ENCODE peak calls at places on chromosomes 1 and 21, in four cellular contexts. P is prostate gland, K is A549, S is OCI-LY7. D is an unnamed sample.

GRCh38 chr1:167518331-167518700 is at the start of gene CD247:
- DNase-seq in P (no peak), K (no peak), S (peak), D (peak)

GRCh38 chr21:31161157-31161556 is 122.9 kb upstream of the KRTAP19-8 start:
- DNase-seq in P (no peak), K (no peak), S (no peak), D (no peak)

GRCh38 chr1:246987083-246987690 is 20.7 kb downstream of the ZNF695 start:
- DNase-seq in P (no peak), K (no peak), S (no peak), D (no peak)

GRCh38 chr1:201450721-201451291 is 18.2 kb downstream of the PHLDA3 start:
- DNase-seq in P (no peak), K (no peak), S (peak), D (no peak)

GRCh38 chr1:206896261-206896660 is 982 bp upstream of the IL24 start:
- DNase-seq in P (no peak), K (no peak), S (no peak), D (no peak)

GRCh38 chr1:40090652-40091355 is 6.2 kb downstream of the PPT1 start:
- DNase-seq in P (no peak), K (no peak), S (no peak), D (no peak)

GRCh38 chr1:193545171-193545570 is 358.8 kb upstream of the B3GALT2 start:
- DNase-seq in P (no peak), K (no peak), S (no peak), D (no peak)

GRCh38 chr21:33951276-33952178 is 35.9 kb upstream of the ATP5PO start:
- DNase-seq in P (no peak), K (no peak), S (peak), D (no peak)

GRCh38 chr1:39116868-39117728 is 87.4 kb upstream of the MACF1 start:
- DNase-seq in P (no peak), K (no peak), S (no peak), D (no peak)

GRCh38 chr1:6330410-6330827 is 63.1 kb downstream of the ACOT7 start:
- DNase-seq in P (no peak), K (no peak), S (no peak), D (no peak)

GRCh38 chr1:115536279-115536816 is 105.4 kb upstream of the VANGL1 start:
- DNase-seq in P (no peak), K (no peak), S (no peak), D (no peak)

GRCh38 chr1:1889847-1890505 is 911 bp downstream of the GNB1 start:
- DNase-seq in P (no peak), K (no peak), S (peak), D (peak)

GRCh38 chr21:15297829-15298228 is 233.0 kb upstream of the NRIP1 start:
- DNase-seq in P (no peak), K (no peak), S (no peak), D (no peak)

GRCh38 chr1:228315945-228316588 is 90.6 kb downstream of the TRIM11 start:
- DNase-seq in P (no peak), K (no peak), S (no peak), D (no peak)

GRCh38 chr1:215568287-215568692 is 1.2 kb downstream of the KCTD3 start:
- DNase-seq in P (peak), K (peak), S (no peak), D (peak)

GRCh38 chr1:54965624-54966340 is 14.6 kb upstream of the TMEM61 start:
- DNase-seq in P (no peak), K (no peak), S (peak), D (peak)

GRCh38 chr1:27074175-27074780 is 61.6 kb upstream of the TENT5B start:
- DNase-seq in P (no peak), K (peak), S (no peak), D (no peak)

GRCh38 chr1:109181085-109181806 is 32.5 kb upstream of the SARS1 start:
- DNase-seq in P (peak), K (peak), S (no peak), D (no peak)

GRCh38 chr1:162716123-162716522 is 74.4 kb upstream of the HSD17B7 start:
- DNase-seq in P (no peak), K (no peak), S (no peak), D (no peak)

GRCh38 chr1:223504741-223505140 is 111.5 kb downstream of the CCDC185 start:
- DNase-seq in P (no peak), K (no peak), S (no peak), D (no peak)

GRCh38 chr1:6447818-6448748 is 17.9 kb downstream of the TNFRSF25 start:
- DNase-seq in P (no peak), K (no peak), S (peak), D (no peak)

GRCh38 chr1:3987669-3988235 is 87.7 kb upstream of the C1orf174 start:
- DNase-seq in P (no peak), K (no peak), S (peak), D (no peak)

GRCh38 chr21:35372201-35372600 is 323.1 kb upstream of the RUNX1 start:
- DNase-seq in P (no peak), K (no peak), S (no peak), D (no peak)

GRCh38 chr1:181119076-181119989 is 30.8 kb downstream of the IER5 start:
- DNase-seq in P (peak), K (peak), S (no peak), D (no peak)

GRCh38 chr21:41831453-41831831 is 47.7 kb downstream of the PRDM15 start:
- DNase-seq in P (no peak), K (no peak), S (no peak), D (no peak)

GRCh38 chr1:210707300-210707699 is 378.6 kb downstream of the HHAT start:
- DNase-seq in P (peak), K (no peak), S (no peak), D (no peak)

GRCh38 chr1:210715072-210715471 is 386.4 kb downstream of the HHAT start:
- DNase-seq in P (no peak), K (no peak), S (no peak), D (no peak)

GRCh38 chr1:210709694-210710093 is 381.0 kb downstream of the HHAT start:
- DNase-seq in P (no peak), K (no peak), S (no peak), D (no peak)

GRCh38 chr1:210706246-210706645 is 377.5 kb downstream of the HHAT start:
- DNase-seq in P (no peak), K (no peak), S (no peak), D (no peak)

DNA sequence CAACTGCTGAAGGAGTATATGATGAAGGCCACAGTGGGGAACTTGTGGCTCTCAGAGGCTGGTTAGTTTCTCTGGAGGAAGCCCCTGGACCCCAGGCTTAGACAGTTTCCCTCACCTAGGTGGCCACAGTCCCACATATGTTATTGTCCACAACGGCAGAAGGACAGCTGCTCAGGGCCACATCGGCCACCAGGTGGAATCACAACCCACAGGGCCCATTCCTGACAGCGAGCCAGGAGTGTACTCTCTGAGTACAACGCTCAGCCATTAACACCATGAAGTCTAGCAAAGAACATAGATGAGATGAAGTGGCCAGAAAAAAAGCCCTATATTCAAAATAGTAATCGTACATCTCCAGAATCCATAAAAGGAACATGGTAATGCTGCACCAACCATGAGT is 383.1 kb downstream of the HHAT start:
- DNase-seq in P (no peak), K (no peak), S (no peak), D (no peak)
- TF ChIP-seq CTCF in P (no peak), K (no peak), S (no peak), D (no peak)

GRCh38 chr21:45509566-45510465 is 32.4 kb downstream of the SLC19A1 start:
- DNase-seq in P (no peak), K (no peak), S (no peak), D (no peak)
- TF ChIP-seq CTCF in P (no peak), K (no peak), S (no peak), D (no peak)

GRCh38 chr1:154911691-154912550 is 24.6 kb downstream of the PMVK start:
- DNase-seq in P (peak), K (no peak), S (no peak), D (no peak)

GRCh38 chr1:154902920-154903566 is 33.0 kb upstream of the KCNN3 start:
- DNase-seq in P (no peak), K (no peak), S (no peak), D (no peak)

GRCh38 chr1:154910851-154911250 is 25.7 kb downstream of the PMVK start:
- DNase-seq in P (no peak), K (no peak), S (no peak), D (no peak)

GRCh38 chr1:154908937-154909336 is 27.6 kb downstream of the PMVK start:
- DNase-seq in P (no peak), K (no peak), S (no peak), D (no peak)

GRCh38 chr1:154906621-154907081 is 29.9 kb downstream of the PMVK start:
- DNase-seq in P (no peak), K (peak), S (no peak), D (no peak)
- TF ChIP-seq CTCF in P (peak), K (peak), S (peak), D (no peak)

GRCh38 chr1:184110253-184111204 is 59.0 kb downstream of the TSEN15 start:
- DNase-seq in P (no peak), K (no peak), S (no peak), D (no peak)
- TF ChIP-seq CTCF in P (no peak), K (no peak), S (no peak), D (no peak)

GRCh38 chr1:225572422-225572821 is 80.5 kb downstream of the ENAH start:
- DNase-seq in P (no peak), K (peak), S (no peak), D (no peak)
- TF ChIP-seq CTCF in P (no peak), K (no peak), S (no peak), D (no peak)

DNA sequence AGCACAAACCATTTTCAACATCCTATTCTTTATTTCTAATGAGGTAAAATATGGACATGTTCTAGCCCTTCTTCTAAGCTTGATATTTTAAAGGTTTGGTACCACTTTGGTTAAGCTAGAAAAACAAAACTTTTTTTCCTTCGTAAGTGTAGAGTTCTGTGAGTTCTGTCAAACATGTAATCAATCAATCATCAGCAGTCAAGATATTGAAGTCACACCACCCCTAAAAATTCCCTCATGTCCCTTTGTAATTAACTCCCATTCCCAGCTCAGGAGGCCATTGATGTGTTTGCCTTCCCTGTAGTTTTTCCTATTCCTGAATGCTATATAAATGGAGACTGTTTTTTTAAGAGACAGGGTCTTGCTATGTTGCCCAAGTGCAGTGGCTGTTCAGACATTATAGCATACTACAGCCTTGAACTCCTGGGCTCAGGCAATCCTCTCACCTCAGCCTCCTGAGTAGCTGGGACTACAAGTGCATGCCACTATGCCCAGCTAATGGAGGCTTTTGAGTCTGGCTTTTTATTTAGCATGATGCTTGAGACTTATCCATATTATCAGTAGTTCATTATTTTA is 23.0 kb downstream of the IVNS1ABP start:
- DNase-seq in P (no peak), K (no peak), S (no peak), D (no peak)
- TF ChIP-seq CTCF in P (no peak), K (no peak), S (no peak), D (no peak)

DNA sequence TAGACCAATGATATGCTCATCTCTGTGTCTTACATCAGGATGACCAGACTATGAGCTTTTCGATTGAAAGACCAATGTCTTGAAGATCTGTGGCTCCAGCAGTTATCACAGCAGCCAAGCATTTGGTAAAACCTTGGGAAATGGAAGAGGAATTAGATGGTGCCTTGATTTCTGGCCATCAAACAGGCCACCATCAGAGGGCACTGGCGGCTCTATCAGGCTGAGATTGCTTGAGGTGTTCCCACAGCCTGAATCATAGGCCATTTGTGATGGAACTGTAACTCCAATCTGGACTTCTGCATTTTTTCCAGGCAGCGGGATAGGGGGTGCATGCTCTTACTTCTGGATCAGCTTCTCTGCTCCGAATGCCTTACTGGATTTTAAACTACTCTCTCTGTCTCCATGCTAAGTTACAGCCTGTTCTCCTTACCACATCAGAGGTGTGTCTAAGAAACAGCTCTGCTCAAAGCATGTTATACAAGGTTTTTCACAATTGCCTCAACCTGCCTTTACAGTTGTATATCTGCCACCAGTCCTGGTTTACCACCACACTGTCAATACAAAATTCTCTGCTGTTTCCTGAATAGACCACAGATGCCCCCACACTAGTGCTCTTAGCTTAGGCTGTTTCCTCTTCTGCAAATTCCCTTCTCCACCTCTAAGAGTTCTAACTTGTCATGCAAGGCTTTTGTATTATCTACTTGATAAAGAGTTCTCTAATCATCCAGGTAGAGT is 180.9 kb downstream of the PTGER3 start:
- DNase-seq in P (no peak), K (no peak), S (no peak), D (no peak)
- TF ChIP-seq CTCF in P (no peak), K (no peak), S (peak), D (no peak)

GRCh38 chr1:10474613-10475507 is at the start of gene PEX14:
- DNase-seq in P (peak), K (peak), S (peak), D (peak)
- TF ChIP-seq CTCF in P (no peak), K (no peak), S (no peak), D (no peak)

GRCh38 chr1:161132410-161133219 is at the start of gene DEDD:
- DNase-seq in P (peak), K (peak), S (peak), D (peak)
- TF ChIP-seq CTCF in P (peak), K (no peak), S (peak), D (no peak)

DNA sequence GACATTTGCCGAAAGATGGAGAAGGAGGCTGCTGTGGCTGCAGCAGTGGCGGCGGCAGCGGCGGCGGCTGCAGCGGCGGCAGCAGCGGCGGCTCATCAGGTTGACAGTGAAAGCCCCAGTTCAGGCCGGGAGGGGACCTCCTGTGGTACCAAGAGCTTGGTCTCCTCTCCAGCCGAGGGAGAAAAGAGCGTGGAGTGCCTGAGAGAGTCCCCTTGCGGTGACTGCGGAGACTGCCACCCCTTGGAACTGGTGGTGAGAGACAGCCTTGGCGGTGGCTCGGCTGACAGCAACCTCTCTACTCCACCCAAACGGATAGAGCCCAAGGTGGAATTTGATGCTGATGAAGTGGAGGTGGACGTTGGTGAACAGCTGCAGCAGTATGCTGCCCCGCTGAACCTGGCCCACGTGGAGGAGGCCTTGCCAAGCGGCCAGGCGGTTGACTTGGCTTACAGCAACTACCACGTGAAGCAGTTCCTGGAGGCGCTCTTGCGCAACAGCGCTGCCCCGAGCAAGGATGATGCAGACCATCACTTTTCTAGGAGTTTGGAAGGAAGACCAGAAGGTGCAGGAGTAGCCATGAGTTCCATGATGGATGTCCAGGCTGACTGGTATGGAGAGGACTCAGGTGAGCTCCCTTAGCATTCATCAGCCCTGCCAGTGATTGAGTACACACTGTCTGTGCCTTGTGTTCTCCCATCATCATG is 6.3 kb downstream of the ZBTB8B start:
- DNase-seq in P (no peak), K (no peak), S (no peak), D (peak)
- TF ChIP-seq CTCF in P (no peak), K (no peak), S (no peak), D (no peak)